ENCODE peak calls at places on chromosomes 13 and 19, in nine cellular contexts. Z is mammary epithelial cell, F is DND-41, M is neural progenitor cell, E is GM23338, I is K562, Y is astrocyte, J is H1, V is SK-N-MC. O is an unnamed sample.

GRCh38 chr13:94860981-94861407 is 148.6 kb upstream of the SOX21 start:
- DNase-seq in Z (no peak), V (no peak), Y (peak), J (no peak), E (no peak), I (no peak), M (no peak), F (no peak), O (no peak)

GRCh38 chr13:113917096-113917495 is 53.2 kb upstream of the GAS6 start:
- DNase-seq in F (no peak), Z (no peak), J (no peak), E (no peak), M (no peak), Y (no peak), I (no peak), V (no peak), O (no peak)

GRCh38 chr19:58020129-58020528 is 13.7 kb upstream of the ZSCAN1 start:
- DNase-seq in F (no peak), I (no peak), J (no peak), M (no peak), Z (no peak), Y (no peak), V (no peak), E (no peak), O (no peak)

GRCh38 chr13:77760893-77761292 is 63.4 kb downstream of the SLAIN1 start:
- DNase-seq in V (no peak), Y (no peak), F (no peak), E (no peak), I (no peak), M (no peak), J (no peak), Z (peak), O (no peak)

GRCh38 chr13:113458218-113459065 is 5.2 kb upstream of the ADPRHL1 start:
- DNase-seq in M (peak), Z (no peak), V (peak), E (peak), J (no peak), I (peak), Y (peak), F (peak), O (no peak)

GRCh38 chr19:8108560-8109445 is 40.6 kb downstream of the FBN3 start:
- DNase-seq in J (no peak), F (no peak), M (no peak), V (no peak), Z (no peak), E (no peak), I (peak), Y (no peak), O (no peak)

GRCh38 chr19:30447276-30447870 is 75.2 kb downstream of the ZNF536 start:
- DNase-seq in E (no peak), V (peak), Y (peak), Z (no peak), F (no peak), M (no peak), I (no peak), J (no peak), O (no peak)

GRCh38 chr19:35404879-35405622 is 34.2 kb downstream of the GPR42 start:
- DNase-seq in F (no peak), M (peak), Y (peak), I (no peak), V (no peak), Z (peak), J (no peak), E (peak), O (peak)

GRCh38 chr19:13644648-13645047 is 119.7 kb upstream of the MRI1 start:
- DNase-seq in I (peak), E (no peak), Z (no peak), V (no peak), Y (no peak), F (peak), J (no peak), M (no peak), O (no peak)

GRCh38 chr19:19489804-19490204 is 25.5 kb downstream of the TSSK6 start:
- DNase-seq in Z (no peak), Y (no peak), J (no peak), I (no peak), V (no peak), E (peak), M (peak), F (no peak), O (peak)

GRCh38 chr13:64529874-64530485 is 2700.2 kb downstream of the PCDH9 start:
- DNase-seq in M (peak), I (peak), E (peak), F (peak), Y (no peak), Z (no peak), V (no peak), J (peak), O (peak)

GRCh38 chr19:470701-471100 is 9.9 kb upstream of the SHC2 start:
- DNase-seq in E (no peak), M (no peak), V (no peak), I (no peak), Y (no peak), Z (no peak), F (no peak), J (no peak), O (no peak)

GRCh38 chr19:472005-472858 is 11.4 kb upstream of the SHC2 start:
- DNase-seq in F (no peak), Z (no peak), E (peak), Y (no peak), I (no peak), J (no peak), M (no peak), V (no peak), O (no peak)

GRCh38 chr19:474126-475078 is 13.6 kb upstream of the SHC2 start:
- DNase-seq in I (no peak), M (no peak), J (no peak), Y (no peak), F (no peak), V (no peak), E (peak), Z (no peak), O (no peak)

GRCh38 chr19:478236-478888 is 17.5 kb upstream of the SHC2 start:
- DNase-seq in J (no peak), M (no peak), Y (no peak), I (no peak), E (no peak), F (no peak), V (no peak), Z (no peak), O (no peak)

DNA sequence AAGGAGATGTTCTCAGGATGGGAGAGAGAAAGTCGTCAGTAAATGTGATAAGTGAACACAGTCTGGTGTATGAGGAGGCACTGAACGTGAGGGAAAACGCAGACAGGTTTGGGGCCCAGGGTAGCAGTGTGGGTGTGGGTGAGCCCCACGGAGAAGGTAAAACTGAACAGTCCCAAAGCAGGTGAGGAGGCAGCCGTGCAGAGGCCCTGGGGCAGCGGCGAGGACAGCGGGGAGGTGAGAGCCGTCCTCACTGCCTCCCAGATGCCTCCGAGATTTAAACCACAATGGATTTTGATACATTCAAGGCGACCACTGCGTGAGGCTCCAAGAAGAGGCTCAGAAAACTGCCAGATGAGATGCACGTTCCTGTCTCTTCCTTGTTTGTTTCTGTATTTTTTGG is 14.5 kb upstream of the SHC2 start:
- DNase-seq in E (no peak), Y (no peak), F (no peak), Z (no peak), J (no peak), I (no peak), V (no peak), M (no peak), O (no peak)
- TF ChIP-seq EZH2 in E (no peak), Y (no peak), F (no peak), Z (no peak), J (no peak), I (no peak), V (no peak), M (no peak), O (no peak)

DNA sequence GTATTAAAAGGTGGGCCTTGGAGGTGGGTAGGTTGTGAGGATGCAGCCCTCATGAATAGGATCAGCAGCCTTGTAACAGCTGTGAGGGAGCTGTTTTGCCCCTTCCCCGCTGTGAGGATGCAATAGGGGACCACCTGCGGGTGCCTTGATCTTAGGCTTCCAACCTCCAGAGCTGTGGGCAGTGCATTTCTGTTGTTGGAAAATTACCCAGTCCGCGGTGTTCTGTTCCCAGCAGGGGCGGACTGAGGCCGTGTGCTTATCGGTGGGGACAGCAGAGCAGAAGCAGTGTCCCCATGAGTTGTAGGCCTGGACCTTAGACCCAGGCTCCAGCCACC is 54.8 kb upstream of the TEX29 start:
- DNase-seq in M (peak), Z (no peak), I (no peak), V (no peak), Y (no peak), F (no peak), E (no peak), J (peak), O (no peak)
- TF ChIP-seq EZH2 in M (no peak), Z (no peak), I (no peak), V (no peak), Y (no peak), F (no peak), E (no peak), J (no peak), O (no peak)

DNA sequence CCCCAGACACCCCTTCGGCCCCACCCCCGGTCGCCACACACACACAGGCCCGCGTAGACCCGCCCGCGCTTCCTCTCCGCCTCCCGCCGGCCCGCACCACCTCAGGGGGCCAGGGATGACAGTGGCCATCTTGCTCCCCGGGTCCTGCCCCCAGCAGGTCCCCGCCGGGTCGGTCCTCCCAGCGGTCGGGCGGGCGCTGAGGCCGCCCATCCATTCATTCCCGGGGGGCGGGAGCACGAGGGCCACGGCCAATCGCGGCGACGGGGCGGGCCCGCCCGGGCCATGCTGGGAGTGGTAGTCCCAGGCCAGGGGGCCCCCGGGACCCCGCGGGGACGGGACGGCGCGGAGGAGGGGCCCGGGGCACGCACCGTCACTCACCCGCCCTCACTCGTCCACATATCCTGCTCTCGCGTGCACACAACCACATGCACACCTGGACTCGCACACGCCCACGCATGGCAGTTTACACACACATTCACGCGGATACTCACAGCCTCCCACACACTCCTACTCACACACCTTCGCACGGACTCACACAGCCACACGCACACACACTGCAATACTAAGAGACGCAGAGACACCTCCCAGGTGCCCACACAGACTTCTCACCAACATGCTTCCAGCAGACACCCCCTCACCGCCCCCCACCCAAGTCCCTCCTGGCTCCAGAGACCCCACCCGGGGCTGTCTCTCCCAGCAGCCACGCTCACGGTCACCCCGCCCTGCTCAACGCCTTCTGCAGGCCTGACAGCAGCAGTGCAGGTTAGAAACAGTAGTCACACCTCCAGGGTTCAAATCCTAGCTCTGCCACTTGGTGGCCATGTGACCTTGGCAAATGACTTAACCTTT is at the start of gene DPF1:
- DNase-seq in E (peak), F (peak), I (peak), J (peak), Z (peak), V (no peak), Y (peak), M (peak), O (peak)
- TF ChIP-seq EZH2 in E (no peak), F (no peak), I (no peak), J (no peak), Z (no peak), V (no peak), Y (no peak), M (no peak), O (no peak)

GRCh38 chr19:15457701-15458484 is 6.5 kb downstream of the RASAL3 start:
- DNase-seq in Z (no peak), M (no peak), F (no peak), E (peak), V (no peak), J (no peak), I (no peak), Y (no peak), O (no peak)
- TF ChIP-seq EZH2 in Z (peak), M (peak), F (no peak), E (peak), V (no peak), J (peak), I (no peak), Y (peak), O (no peak)

GRCh38 chr19:17872251-17873001 is 681 bp downstream of the SLC5A5 start:
- DNase-seq in V (no peak), M (no peak), Z (no peak), I (no peak), J (peak), F (no peak), Y (no peak), E (peak), O (no peak)
- TF ChIP-seq EZH2 in V (no peak), M (no peak), Z (peak), I (no peak), J (no peak), F (no peak), Y (no peak), E (no peak), O (no peak)

GRCh38 chr19:51688665-51689571 is 4.2 kb upstream of the SPACA6 start:
- DNase-seq in M (peak), I (peak), J (peak), Z (peak), Y (peak), V (no peak), F (no peak), E (peak), O (peak)
- TF ChIP-seq EZH2 in M (no peak), I (no peak), J (no peak), Z (no peak), Y (no peak), V (no peak), F (no peak), E (no peak), O (no peak)